ENCODE peak calls at places on chromosome 9, in five cellular contexts. P is astrocyte; E is spleen; F is psoas muscle; G is naive thymus-derived CD4-positive, alpha-beta T cell. R is an unnamed sample. For H3K27me3, the result is how much of the 10 kb centered on the place peaks cover.

GRCh38 chr9:17318821-17319320 is 184.0 kb downstream of the CNTLN start:
- DNase-seq in E (no peak), F (no peak), G (no peak), P (peak), R (peak)

GRCh38 chr9:102035929-102036328 is 297.5 kb upstream of the GRIN3A start:
- DNase-seq in F (no peak), E (no peak), P (no peak), G (no peak), R (no peak)

GRCh38 chr9:88046542-88046941 is 72.2 kb upstream of the CDK20 start:
- DNase-seq in F (no peak), P (no peak), G (no peak), E (no peak), R (no peak)

GRCh38 chr9:100938507-100938906 is 90.0 kb upstream of the PLPPR1 start:
- DNase-seq in G (no peak), E (no peak), P (no peak), F (no peak), R (peak)

GRCh38 chr9:97316904-97317303 is 9.4 kb downstream of the CCDC180 start:
- DNase-seq in G (no peak), E (peak), P (no peak), F (no peak), R (no peak)

GRCh38 chr9:33233659-33234335 is 6.2 kb upstream of the SPINK4 start:
- DNase-seq in G (no peak), P (peak), E (no peak), F (no peak), R (peak)

GRCh38 chr9:18888241-18888794 is 144.7 kb downstream of the SAXO1 start:
- DNase-seq in E (no peak), F (no peak), P (peak), G (no peak), R (peak)

GRCh38 chr9:81632599-81632998 is 56.7 kb downstream of the TLE1 start:
- DNase-seq in F (no peak), P (peak), G (no peak), E (no peak), R (no peak)

GRCh38 chr9:78439192-78439865 is 142.4 kb downstream of the PSAT1 start:
- DNase-seq in F (peak), E (peak), P (peak), G (peak), R (peak)

GRCh38 chr9:92774274-92774673 is 9.6 kb upstream of the BICD2 start:
- DNase-seq in F (no peak), E (no peak), P (peak), G (no peak), R (peak)

GRCh38 chr9:137175345-137175961 is 3.6 kb upstream of the TMEM210 start:
- DNase-seq in E (no peak), P (no peak), F (no peak), G (no peak), R (peak)

GRCh38 chr9:137176302-137177182 is 4.7 kb upstream of the TMEM210 start:
- DNase-seq in P (no peak), F (no peak), G (no peak), E (no peak), R (peak)

GRCh38 chr9:137174722-137175293 is 3.0 kb upstream of the TMEM210 start:
- DNase-seq in G (no peak), P (no peak), E (no peak), F (no peak), R (peak)

GRCh38 chr9:137172907-137173794 is 1.3 kb upstream of the TMEM210 start:
- DNase-seq in G (no peak), E (no peak), F (no peak), P (no peak), R (peak)

DNA sequence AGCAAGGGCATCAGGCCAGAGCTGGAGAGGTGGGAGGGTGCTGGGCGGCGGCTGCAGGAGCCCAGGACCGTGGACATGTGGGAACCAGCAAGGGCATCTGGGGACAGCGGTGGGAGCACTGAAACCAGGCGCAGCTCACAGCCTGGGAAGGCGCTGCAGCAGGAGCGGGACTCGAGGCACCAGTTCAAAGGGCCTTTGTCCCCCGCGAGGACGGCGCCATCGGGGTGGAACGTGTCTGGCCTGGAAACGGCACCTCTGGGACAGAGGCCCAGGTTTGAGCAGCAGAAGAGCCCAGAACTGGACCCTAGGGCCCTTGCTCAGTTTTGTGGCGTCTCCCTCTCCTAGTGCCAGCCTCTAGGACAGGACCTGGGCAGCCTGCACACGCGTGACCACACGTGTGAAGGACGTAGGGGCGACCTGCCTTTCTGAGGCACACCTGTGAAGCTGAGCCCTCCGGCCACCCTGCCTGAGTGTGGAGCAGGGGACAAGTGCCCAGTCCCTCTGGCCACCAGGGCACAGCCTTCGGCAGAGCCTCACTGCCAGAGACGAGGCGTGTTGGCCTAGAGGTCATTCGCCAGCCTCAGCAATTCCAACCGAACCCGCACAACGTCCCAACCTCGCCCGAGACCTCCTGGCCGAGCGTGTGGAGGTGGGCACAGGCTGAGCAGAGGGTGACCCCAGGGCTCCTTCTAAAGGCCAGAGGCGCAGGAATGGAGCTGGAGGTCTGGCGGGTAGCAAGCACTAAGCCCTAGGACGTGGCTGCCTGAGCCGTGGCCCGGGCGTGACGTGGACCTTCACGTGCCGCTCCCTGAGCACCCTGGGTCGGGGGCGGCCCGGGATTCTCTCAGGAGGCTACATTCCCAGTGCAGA is 2.2 kb upstream of the TMEM210 start:
- DNase-seq in F (no peak), E (no peak), P (no peak), G (no peak), R (peak)
- H3K27me3 ChIP-seq in F (under half), E (half or more), P (under half), G (under half), R (under half)

DNA sequence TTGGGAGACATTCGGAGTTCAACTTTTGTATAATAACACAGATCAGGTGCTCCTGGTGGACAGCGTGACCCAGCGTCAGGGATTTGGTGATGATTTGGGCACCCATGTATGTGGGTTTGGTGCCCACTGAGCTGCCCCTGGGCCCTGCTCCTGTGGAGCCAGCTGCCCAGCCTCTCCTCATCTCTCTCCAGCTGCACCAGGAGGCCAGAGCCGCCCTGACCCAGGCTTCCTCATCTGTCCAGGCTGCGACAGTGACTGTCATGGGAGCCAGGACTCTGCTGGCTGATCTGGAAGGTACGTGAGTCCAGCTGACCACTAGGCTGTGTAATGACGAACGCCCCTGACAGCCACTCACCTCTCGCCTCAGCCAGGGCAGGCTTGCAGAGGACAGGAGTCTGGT is 14.5 kb upstream of the AIF1L start:
- DNase-seq in P (no peak), F (no peak), G (no peak), E (no peak), R (no peak)
- H3K27ac ChIP-seq in P (no peak), F (no peak), G (no peak), E (peak), R (no peak)

DNA sequence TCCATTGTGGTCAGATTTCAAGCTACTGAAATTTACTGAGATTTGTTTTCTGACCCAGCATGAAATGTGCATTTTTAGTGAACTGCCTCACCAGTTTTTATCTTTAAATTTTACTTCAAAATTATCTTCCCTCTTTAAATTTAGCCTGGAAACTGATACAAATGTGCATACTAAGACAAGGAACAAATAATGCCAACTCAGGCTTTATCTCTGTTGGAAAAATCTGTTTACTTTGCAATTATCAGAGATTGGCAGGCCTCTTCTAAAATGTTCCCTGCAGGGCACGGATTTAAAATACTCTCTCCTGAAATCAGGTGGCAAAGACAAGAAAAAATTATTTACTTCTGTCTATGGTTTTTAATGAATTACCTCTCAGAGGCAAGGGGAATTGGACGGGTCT is 151.0 kb upstream of the PTCH1 start:
- DNase-seq in P (no peak), E (no peak), G (no peak), F (no peak), R (no peak)
- H3K27me3 ChIP-seq in P (under half), E (under half), G (under half), F (under half), R (under half)

GRCh38 chr9:119349548-119349947 is 19.7 kb downstream of the BRINP1 start:
- DNase-seq in G (no peak), P (no peak), F (no peak), E (no peak), R (no peak)
- H3K27ac ChIP-seq in G (no peak), P (no peak), F (no peak), E (no peak), R (no peak)

DNA sequence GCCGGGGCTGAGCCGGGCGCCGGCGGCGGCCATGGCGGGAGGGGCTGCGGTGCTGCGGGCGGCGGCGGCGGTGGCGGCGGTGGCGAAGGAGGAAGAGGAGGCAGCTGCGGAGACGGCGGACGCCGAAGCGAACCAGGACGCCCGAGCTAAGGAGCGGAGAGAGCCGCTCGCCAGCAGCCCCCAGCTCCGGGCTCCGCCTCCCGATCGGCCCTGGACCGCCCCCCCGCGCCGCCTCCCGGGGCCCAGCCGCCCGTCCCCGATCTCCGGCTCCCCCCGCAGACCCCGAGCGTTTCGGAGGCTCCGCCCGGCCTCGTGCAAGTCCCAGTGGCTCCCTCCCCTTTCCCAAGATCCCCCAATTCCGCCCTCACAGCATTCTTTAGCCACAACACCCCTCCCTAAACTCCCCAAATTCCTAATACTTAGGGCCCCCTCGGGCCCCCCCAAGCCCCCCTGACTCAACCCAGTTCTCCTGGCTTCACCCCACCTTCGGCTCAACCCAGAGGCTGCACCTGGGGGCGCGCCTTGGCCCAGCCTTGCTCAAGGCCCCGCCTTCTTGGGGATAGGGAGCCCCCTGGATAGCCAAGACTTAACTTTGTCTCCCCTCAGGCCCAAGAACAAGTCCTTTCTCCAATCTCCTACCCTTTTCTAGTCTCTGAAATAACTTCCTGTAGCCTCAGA is at the start of gene ASTN2:
- DNase-seq in P (no peak), E (no peak), G (no peak), F (peak), R (peak)
- H3K27me3 ChIP-seq in P (under half), E (half or more), G (under half), F (half or more), R (under half)

GRCh38 chr9:124283232-124283814 is 25.6 kb downstream of the NEK6 start:
- DNase-seq in E (no peak), P (no peak), F (no peak), G (no peak), R (no peak)
- H3K27ac ChIP-seq in E (peak), P (peak), F (peak), G (no peak), R (peak)

GRCh38 chr9:135373151-135373685 is 106.4 kb upstream of the PPP1R26 start:
- DNase-seq in E (no peak), F (no peak), G (no peak), P (no peak), R (no peak)
- H3K27me3 ChIP-seq in E (half or more), F (half or more), G (under half), P (under half), R (under half)